ENCODE peak calls at places on chromosomes 6 and 20, in eight cellular contexts. One of them, this sample, is unnamed. For H3K9me3, the result is how much of the 10 kb centered on the place peaks cover.

GRCh38 chr6:157106487-157106886 is 216.8 kb downstream of the TMEM242 start:
- DNase-seq in hepatocyte: no peak
- DNase-seq in H1: no peak
- DNase-seq in pancreas: no peak
- DNase-seq in stomach: no peak
- DNase-seq in GM23248: peak
- DNase-seq in body of pancreas: no peak
- DNase-seq in kidney: no peak
- DNase-seq in this sample: no peak

GRCh38 chr20:47748851-47749250 is 36.4 kb downstream of the SULF2 start:
- DNase-seq in hepatocyte: no peak
- DNase-seq in H1: no peak
- DNase-seq in pancreas: no peak
- DNase-seq in stomach: no peak
- DNase-seq in GM23248: no peak
- DNase-seq in body of pancreas: no peak
- DNase-seq in kidney: no peak
- DNase-seq in this sample: no peak

GRCh38 chr6:94487371-94487770 is 1068.0 kb upstream of the EPHA7 start:
- DNase-seq in hepatocyte: no peak
- DNase-seq in H1: no peak
- DNase-seq in pancreas: no peak
- DNase-seq in stomach: no peak
- DNase-seq in GM23248: no peak
- DNase-seq in body of pancreas: no peak
- DNase-seq in kidney: no peak
- DNase-seq in this sample: no peak

GRCh38 chr20:63464289-63464635 is 8.2 kb downstream of the KCNQ2 start:
- DNase-seq in hepatocyte: no peak
- DNase-seq in H1: no peak
- DNase-seq in pancreas: no peak
- DNase-seq in stomach: no peak
- DNase-seq in GM23248: no peak
- DNase-seq in body of pancreas: no peak
- DNase-seq in kidney: no peak
- DNase-seq in this sample: no peak

GRCh38 chr6:26017567-26017966 is 55.0 kb downstream of the TRIM38 start:
- DNase-seq in hepatocyte: no peak
- DNase-seq in H1: no peak
- DNase-seq in pancreas: no peak
- DNase-seq in stomach: peak
- DNase-seq in GM23248: peak
- DNase-seq in body of pancreas: peak
- DNase-seq in kidney: peak
- DNase-seq in this sample: no peak

GRCh38 chr6:91442342-91442741 is 855.5 kb upstream of the MAP3K7 start:
- DNase-seq in hepatocyte: no peak
- DNase-seq in H1: no peak
- DNase-seq in pancreas: no peak
- DNase-seq in stomach: no peak
- DNase-seq in GM23248: no peak
- DNase-seq in body of pancreas: no peak
- DNase-seq in kidney: no peak
- DNase-seq in this sample: no peak

GRCh38 chr6:54515013-54515412 is 206.8 kb downstream of the TINAG start:
- DNase-seq in hepatocyte: no peak
- DNase-seq in H1: no peak
- DNase-seq in pancreas: no peak
- DNase-seq in stomach: no peak
- DNase-seq in GM23248: no peak
- DNase-seq in body of pancreas: no peak
- DNase-seq in kidney: no peak
- DNase-seq in this sample: no peak

GRCh38 chr6:158629376-158630221 is 14.9 kb downstream of the DYNLT1 start:
- DNase-seq in hepatocyte: no peak
- DNase-seq in H1: no peak
- DNase-seq in pancreas: no peak
- DNase-seq in stomach: peak
- DNase-seq in GM23248: no peak
- DNase-seq in body of pancreas: peak
- DNase-seq in kidney: peak
- DNase-seq in this sample: no peak

GRCh38 chr6:121548146-121548545 is 112.7 kb downstream of the GJA1 start:
- DNase-seq in hepatocyte: no peak
- DNase-seq in H1: no peak
- DNase-seq in pancreas: no peak
- DNase-seq in stomach: no peak
- DNase-seq in GM23248: peak
- DNase-seq in body of pancreas: no peak
- DNase-seq in kidney: no peak
- DNase-seq in this sample: no peak

GRCh38 chr6:40733290-40733689 is 146.1 kb upstream of the LRFN2 start:
- DNase-seq in hepatocyte: no peak
- DNase-seq in H1: no peak
- DNase-seq in pancreas: no peak
- DNase-seq in stomach: no peak
- DNase-seq in GM23248: no peak
- DNase-seq in body of pancreas: no peak
- DNase-seq in kidney: no peak
- DNase-seq in this sample: no peak

GRCh38 chr6:35596448-35597442 is 84.0 kb upstream of the TULP1 start:
- DNase-seq in hepatocyte: peak
- DNase-seq in H1: no peak
- DNase-seq in pancreas: no peak
- DNase-seq in stomach: no peak
- DNase-seq in GM23248: peak
- DNase-seq in body of pancreas: no peak
- DNase-seq in kidney: peak
- DNase-seq in this sample: no peak

GRCh38 chr6:13915566-13916229 is 9.1 kb upstream of the RNF182 start:
- DNase-seq in hepatocyte: no peak
- DNase-seq in H1: no peak
- DNase-seq in pancreas: no peak
- DNase-seq in stomach: no peak
- DNase-seq in GM23248: no peak
- DNase-seq in body of pancreas: no peak
- DNase-seq in kidney: no peak
- DNase-seq in this sample: no peak

GRCh38 chr6:624979-625378 is 31.9 kb downstream of the HUS1B start:
- DNase-seq in hepatocyte: peak
- DNase-seq in H1: no peak
- DNase-seq in pancreas: no peak
- DNase-seq in stomach: no peak
- DNase-seq in GM23248: peak
- DNase-seq in body of pancreas: no peak
- DNase-seq in kidney: no peak
- DNase-seq in this sample: no peak

GRCh38 chr20:57601211-57601570 is 19.0 kb downstream of the ZBP1 start:
- DNase-seq in hepatocyte: no peak
- DNase-seq in H1: no peak
- DNase-seq in pancreas: no peak
- DNase-seq in stomach: no peak
- DNase-seq in GM23248: peak
- DNase-seq in body of pancreas: no peak
- DNase-seq in kidney: no peak
- DNase-seq in this sample: no peak

GRCh38 chr6:24274441-24275083 is 83.3 kb downstream of the DCDC2 start:
- DNase-seq in hepatocyte: peak
- DNase-seq in H1: no peak
- DNase-seq in pancreas: no peak
- DNase-seq in stomach: no peak
- DNase-seq in GM23248: peak
- DNase-seq in body of pancreas: no peak
- DNase-seq in kidney: no peak
- DNase-seq in this sample: no peak

GRCh38 chr20:51910202-51911050 is 108.1 kb upstream of the SALL4 start:
- DNase-seq in hepatocyte: peak
- DNase-seq in H1: no peak
- DNase-seq in pancreas: no peak
- DNase-seq in stomach: no peak
- DNase-seq in GM23248: no peak
- DNase-seq in body of pancreas: no peak
- DNase-seq in kidney: no peak
- DNase-seq in this sample: no peak

GRCh38 chr6:168060521-168060931 is 18.5 kb downstream of the FRMD1 start:
- DNase-seq in hepatocyte: peak
- DNase-seq in H1: no peak
- DNase-seq in pancreas: peak
- DNase-seq in stomach: peak
- DNase-seq in GM23248: peak
- DNase-seq in body of pancreas: peak
- DNase-seq in kidney: no peak
- DNase-seq in this sample: no peak

DNA sequence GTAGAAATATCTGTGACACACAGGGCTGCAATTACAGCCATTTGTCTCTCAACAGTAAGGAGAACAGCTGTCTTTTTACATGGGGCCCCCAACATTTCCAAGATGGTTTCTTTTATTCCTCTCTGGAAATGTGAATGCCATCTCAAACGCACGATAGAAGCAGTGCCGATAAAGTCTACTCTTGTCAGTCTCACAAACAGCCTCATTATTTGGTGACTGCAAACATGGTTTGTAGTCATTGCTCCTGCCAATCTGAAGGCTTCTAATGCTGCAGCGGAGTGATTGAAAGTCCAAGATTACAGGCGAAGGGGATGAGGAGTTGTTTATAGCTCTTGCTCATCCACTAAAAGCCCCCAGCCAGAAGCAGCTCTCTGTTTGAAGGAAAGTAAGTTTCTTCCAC is 657.1 kb downstream of the CBLN4 start:
- DNase-seq in hepatocyte: no peak
- DNase-seq in H1: no peak
- DNase-seq in pancreas: no peak
- DNase-seq in stomach: no peak
- DNase-seq in GM23248: no peak
- DNase-seq in body of pancreas: no peak
- DNase-seq in kidney: no peak
- DNase-seq in this sample: no peak
- H3K9me3 ChIP-seq in hepatocyte: under half
- H3K9me3 ChIP-seq in H1: under half
- H3K9me3 ChIP-seq in pancreas: under half
- H3K9me3 ChIP-seq in stomach: under half
- H3K9me3 ChIP-seq in GM23248: under half
- H3K9me3 ChIP-seq in body of pancreas: under half
- H3K9me3 ChIP-seq in kidney: under half
- H3K9me3 ChIP-seq in this sample: under half

GRCh38 chr20:32513031-32513866 is 71.9 kb downstream of the NOL4L start:
- DNase-seq in hepatocyte: no peak
- DNase-seq in H1: no peak
- DNase-seq in pancreas: peak
- DNase-seq in stomach: no peak
- DNase-seq in GM23248: no peak
- DNase-seq in body of pancreas: no peak
- DNase-seq in kidney: no peak
- DNase-seq in this sample: no peak
- H3K27ac ChIP-seq in hepatocyte: no peak
- H3K27ac ChIP-seq in H1: no peak
- H3K27ac ChIP-seq in pancreas: no peak
- H3K27ac ChIP-seq in stomach: no peak
- H3K27ac ChIP-seq in GM23248: no peak
- H3K27ac ChIP-seq in body of pancreas: no peak
- H3K27ac ChIP-seq in kidney: no peak
- H3K27ac ChIP-seq in this sample: peak

DNA sequence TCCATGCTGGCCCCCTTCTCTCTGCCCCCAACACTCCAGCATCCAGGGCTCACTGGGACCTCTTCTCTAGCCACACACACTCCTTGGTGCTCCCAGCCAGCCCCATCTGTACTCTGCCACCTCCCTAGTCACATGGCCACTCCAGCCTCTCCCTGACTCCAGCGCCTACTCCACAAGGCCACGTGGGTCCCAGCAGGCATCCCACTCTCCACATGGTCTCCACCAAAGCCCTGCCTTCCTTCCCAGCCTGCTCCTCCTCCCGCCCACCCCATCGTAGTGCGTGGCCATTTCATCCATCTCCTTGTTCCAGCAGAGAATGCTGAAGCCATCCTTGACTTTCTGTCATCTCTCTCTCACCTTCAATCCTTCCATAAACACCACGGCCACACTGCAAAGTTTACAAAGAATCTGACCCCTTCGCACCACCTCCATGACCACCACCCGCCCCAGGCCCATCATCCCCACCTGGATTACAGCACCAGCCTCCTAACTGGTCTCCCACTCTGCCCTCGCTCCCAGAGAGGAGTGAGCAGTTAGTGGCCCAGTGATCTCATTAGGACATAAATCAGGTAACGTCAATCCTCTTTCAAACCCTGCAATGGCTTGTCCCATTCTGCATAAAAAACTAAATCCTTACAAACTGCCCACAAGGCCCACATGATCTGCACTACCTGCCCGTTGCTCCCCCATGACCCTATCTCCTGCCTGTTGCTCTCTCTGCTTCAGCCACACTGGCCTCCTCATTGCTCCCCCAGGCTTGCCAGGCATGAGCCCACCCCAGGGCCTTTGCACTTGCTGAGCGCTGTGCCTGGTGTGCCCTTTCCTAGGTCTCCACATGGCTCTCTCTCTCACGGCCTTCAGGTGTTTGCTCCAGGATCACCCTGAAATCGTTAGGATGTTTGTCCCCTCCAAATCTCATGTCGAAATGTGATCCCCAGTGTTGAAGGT is 96.2 kb downstream of the GRM4 start:
- DNase-seq in hepatocyte: no peak
- DNase-seq in H1: no peak
- DNase-seq in pancreas: no peak
- DNase-seq in stomach: no peak
- DNase-seq in GM23248: no peak
- DNase-seq in body of pancreas: no peak
- DNase-seq in kidney: no peak
- DNase-seq in this sample: no peak
- H3K9me3 ChIP-seq in hepatocyte: under half
- H3K9me3 ChIP-seq in H1: under half
- H3K9me3 ChIP-seq in pancreas: under half
- H3K9me3 ChIP-seq in stomach: under half
- H3K9me3 ChIP-seq in GM23248: under half
- H3K9me3 ChIP-seq in body of pancreas: under half
- H3K9me3 ChIP-seq in kidney: under half
- H3K9me3 ChIP-seq in this sample: under half

GRCh38 chr20:44480097-44480496 is 4.4 kb downstream of the TTPAL start:
- DNase-seq in hepatocyte: no peak
- DNase-seq in H1: no peak
- DNase-seq in pancreas: no peak
- DNase-seq in stomach: no peak
- DNase-seq in GM23248: no peak
- DNase-seq in body of pancreas: no peak
- DNase-seq in kidney: no peak
- DNase-seq in this sample: no peak
- H3K27ac ChIP-seq in hepatocyte: no peak
- H3K27ac ChIP-seq in H1: no peak
- H3K27ac ChIP-seq in pancreas: no peak
- H3K27ac ChIP-seq in stomach: no peak
- H3K27ac ChIP-seq in GM23248: no peak
- H3K27ac ChIP-seq in body of pancreas: no peak
- H3K27ac ChIP-seq in kidney: no peak
- H3K27ac ChIP-seq in this sample: no peak

This sample was measured in right lobe of liver.